ENCODE peak calls at places on chromosomes 7 and 10, in five cellular contexts. One of them, this sample, is unnamed.

GRCh38 chr10:130240409-130240808 is 104.2 kb downstream of the GLRX3 start:
- DNase-seq in KG1: no peak
- DNase-seq in ureter: no peak
- DNase-seq in NCI-H1105: no peak
- DNase-seq in HepG2: no peak
- DNase-seq in this sample: no peak

GRCh38 chr10:88477343-88478085 is 105.6 kb downstream of the RNLS start:
- DNase-seq in KG1: no peak
- DNase-seq in ureter: no peak
- DNase-seq in NCI-H1105: no peak
- DNase-seq in HepG2: no peak
- DNase-seq in this sample: no peak

GRCh38 chr10:132492323-132493035 is 45.1 kb upstream of the INPP5A start:
- DNase-seq in KG1: no peak
- DNase-seq in ureter: peak
- DNase-seq in NCI-H1105: no peak
- DNase-seq in HepG2: no peak
- DNase-seq in this sample: no peak

GRCh38 chr10:48439581-48440041 is 133.1 kb downstream of the MAPK8 start:
- DNase-seq in KG1: no peak
- DNase-seq in ureter: no peak
- DNase-seq in NCI-H1105: no peak
- DNase-seq in HepG2: peak
- DNase-seq in this sample: peak

GRCh38 chr10:43218951-43219837 is 47.7 kb downstream of the RASGEF1A start:
- DNase-seq in KG1: no peak
- DNase-seq in ureter: no peak
- DNase-seq in NCI-H1105: no peak
- DNase-seq in HepG2: no peak
- DNase-seq in this sample: no peak

GRCh38 chr10:18607503-18607902 is 43.9 kb downstream of the NSUN6 start:
- DNase-seq in KG1: no peak
- DNase-seq in ureter: peak
- DNase-seq in NCI-H1105: peak
- DNase-seq in HepG2: peak
- DNase-seq in this sample: no peak

GRCh38 chr7:135713836-135714470 is 14.0 kb downstream of the SLC13A4 start:
- DNase-seq in KG1: no peak
- DNase-seq in ureter: no peak
- DNase-seq in NCI-H1105: no peak
- DNase-seq in HepG2: no peak
- DNase-seq in this sample: no peak

GRCh38 chr10:94991243-94991888 is 52.9 kb downstream of the CYP2C9 start:
- DNase-seq in KG1: no peak
- DNase-seq in ureter: no peak
- DNase-seq in NCI-H1105: no peak
- DNase-seq in HepG2: peak
- DNase-seq in this sample: peak

GRCh38 chr10:133140417-133141143 is 19.4 kb upstream of the KNDC1 start:
- DNase-seq in KG1: no peak
- DNase-seq in ureter: no peak
- DNase-seq in NCI-H1105: no peak
- DNase-seq in HepG2: no peak
- DNase-seq in this sample: no peak

GRCh38 chr7:14691597-14692203 is 210.9 kb downstream of the DGKB start:
- DNase-seq in KG1: peak
- DNase-seq in ureter: peak
- DNase-seq in NCI-H1105: peak
- DNase-seq in HepG2: peak
- DNase-seq in this sample: peak

GRCh38 chr7:22949944-22950343 is 64.0 kb downstream of the HYCC1 start:
- DNase-seq in KG1: no peak
- DNase-seq in ureter: no peak
- DNase-seq in NCI-H1105: no peak
- DNase-seq in HepG2: no peak
- DNase-seq in this sample: no peak

GRCh38 chr7:64559206-64559605 is 3.7 kb downstream of the ZNF680 start:
- DNase-seq in KG1: no peak
- DNase-seq in ureter: no peak
- DNase-seq in NCI-H1105: no peak
- DNase-seq in HepG2: no peak
- DNase-seq in this sample: no peak

GRCh38 chr7:46775776-46776175 is 806.1 kb downstream of the TNS3 start:
- DNase-seq in KG1: no peak
- DNase-seq in ureter: no peak
- DNase-seq in NCI-H1105: no peak
- DNase-seq in HepG2: no peak
- DNase-seq in this sample: no peak

GRCh38 chr10:58291538-58292174 is 22.7 kb downstream of the CISD1 start:
- DNase-seq in KG1: no peak
- DNase-seq in ureter: peak
- DNase-seq in NCI-H1105: peak
- DNase-seq in HepG2: peak
- DNase-seq in this sample: no peak

GRCh38 chr10:42970451-42971250 is 106.2 kb upstream of the RET start:
- DNase-seq in KG1: no peak
- DNase-seq in ureter: peak
- DNase-seq in NCI-H1105: no peak
- DNase-seq in HepG2: no peak
- DNase-seq in this sample: peak

GRCh38 chr7:45957721-45958120 is 36.6 kb upstream of the IGFBP3 start:
- DNase-seq in KG1: no peak
- DNase-seq in ureter: no peak
- DNase-seq in NCI-H1105: no peak
- DNase-seq in HepG2: no peak
- DNase-seq in this sample: no peak

GRCh38 chr7:44235582-44236332 is 35.0 kb downstream of the YKT6 start:
- DNase-seq in KG1: no peak
- DNase-seq in ureter: no peak
- DNase-seq in NCI-H1105: no peak
- DNase-seq in HepG2: no peak
- DNase-seq in this sample: no peak

GRCh38 chr10:92087750-92088395 is 164.3 kb downstream of the BTAF1 start:
- DNase-seq in KG1: peak
- DNase-seq in ureter: peak
- DNase-seq in NCI-H1105: peak
- DNase-seq in HepG2: peak
- DNase-seq in this sample: peak

GRCh38 chr10:3835770-3836169 is 50.8 kb upstream of the KLF6 start:
- DNase-seq in KG1: no peak
- DNase-seq in ureter: no peak
- DNase-seq in NCI-H1105: no peak
- DNase-seq in HepG2: no peak
- DNase-seq in this sample: no peak

GRCh38 chr7:18762189-18762588 is 266.6 kb downstream of the HDAC9 start:
- DNase-seq in KG1: no peak
- DNase-seq in ureter: no peak
- DNase-seq in NCI-H1105: no peak
- DNase-seq in HepG2: no peak
- DNase-seq in this sample: no peak

GRCh38 chr10:129962092-129962494 is 2.0 kb downstream of the EBF3 start:
- DNase-seq in KG1: no peak
- DNase-seq in ureter: no peak
- DNase-seq in NCI-H1105: no peak
- DNase-seq in HepG2: no peak
- DNase-seq in this sample: no peak

GRCh38 chr10:124020871-124021823 is 72.3 kb downstream of the CHST15 start:
- DNase-seq in KG1: no peak
- DNase-seq in ureter: no peak
- DNase-seq in NCI-H1105: peak
- DNase-seq in HepG2: no peak
- DNase-seq in this sample: no peak

GRCh38 chr10:126208736-126209317 is 179.4 kb downstream of the ADAM12 start:
- DNase-seq in KG1: no peak
- DNase-seq in ureter: no peak
- DNase-seq in NCI-H1105: no peak
- DNase-seq in HepG2: no peak
- DNase-seq in this sample: no peak

GRCh38 chr7:101814996-101815825 is 2.2 kb upstream of the CUX1 start:
- DNase-seq in KG1: peak
- DNase-seq in ureter: peak
- DNase-seq in NCI-H1105: no peak
- DNase-seq in HepG2: no peak
- DNase-seq in this sample: peak

GRCh38 chr7:69747144-69747543 is 148.9 kb downstream of the AUTS2 start:
- DNase-seq in KG1: no peak
- DNase-seq in ureter: no peak
- DNase-seq in NCI-H1105: no peak
- DNase-seq in HepG2: no peak
- DNase-seq in this sample: no peak

GRCh38 chr10:34861293-34862004 is 46.4 kb upstream of the PARD3 start:
- DNase-seq in KG1: no peak
- DNase-seq in ureter: no peak
- DNase-seq in NCI-H1105: peak
- DNase-seq in HepG2: peak
- DNase-seq in this sample: no peak

GRCh38 chr10:71981024-71981867 is 17.1 kb downstream of the CHST3 start:
- DNase-seq in KG1: no peak
- DNase-seq in ureter: no peak
- DNase-seq in NCI-H1105: no peak
- DNase-seq in HepG2: peak
- DNase-seq in this sample: no peak

GRCh38 chr10:132984008-132984295 is 41.6 kb upstream of the CFAP46 start:
- DNase-seq in KG1: no peak
- DNase-seq in ureter: no peak
- DNase-seq in NCI-H1105: no peak
- DNase-seq in HepG2: no peak
- DNase-seq in this sample: no peak

GRCh38 chr7:88357794-88358533 is 51.3 kb upstream of the STEAP4 start:
- DNase-seq in KG1: no peak
- DNase-seq in ureter: no peak
- DNase-seq in NCI-H1105: no peak
- DNase-seq in HepG2: peak
- DNase-seq in this sample: no peak

GRCh38 chr7:158655931-158656441 is 48.6 kb downstream of the NCAPG2 start:
- DNase-seq in KG1: no peak
- DNase-seq in ureter: no peak
- DNase-seq in NCI-H1105: no peak
- DNase-seq in HepG2: no peak
- DNase-seq in this sample: no peak

GRCh38 chr7:78047800-78048199 is 249.2 kb downstream of the PHTF2 start:
- DNase-seq in KG1: no peak
- DNase-seq in ureter: no peak
- DNase-seq in NCI-H1105: no peak
- DNase-seq in HepG2: no peak
- DNase-seq in this sample: no peak

GRCh38 chr7:7292085-7292484 is 109.7 kb downstream of the C1GALT1 start:
- DNase-seq in KG1: no peak
- DNase-seq in ureter: no peak
- DNase-seq in NCI-H1105: no peak
- DNase-seq in HepG2: no peak
- DNase-seq in this sample: no peak

GRCh38 chr10:21207852-21208646 is 310.9 kb upstream of the NEBL start:
- DNase-seq in KG1: no peak
- DNase-seq in ureter: no peak
- DNase-seq in NCI-H1105: no peak
- DNase-seq in HepG2: no peak
- DNase-seq in this sample: no peak

GRCh38 chr7:131509781-131510180 is 46.6 kb downstream of the PODXL start:
- DNase-seq in KG1: no peak
- DNase-seq in ureter: no peak
- DNase-seq in NCI-H1105: no peak
- DNase-seq in HepG2: no peak
- DNase-seq in this sample: no peak

GRCh38 chr10:131769691-131770090 is 131.1 kb upstream of the PPP2R2D start:
- DNase-seq in KG1: no peak
- DNase-seq in ureter: no peak
- DNase-seq in NCI-H1105: no peak
- DNase-seq in HepG2: no peak
- DNase-seq in this sample: no peak

GRCh38 chr10:70538731-70539338 is 60.3 kb downstream of the PALD1 start:
- DNase-seq in KG1: no peak
- DNase-seq in ureter: no peak
- DNase-seq in NCI-H1105: no peak
- DNase-seq in HepG2: no peak
- DNase-seq in this sample: no peak

GRCh38 chr10:124646483-124647352 is 97.5 kb downstream of the FAM53B start:
- DNase-seq in KG1: no peak
- DNase-seq in ureter: peak
- DNase-seq in NCI-H1105: no peak
- DNase-seq in HepG2: peak
- DNase-seq in this sample: peak